ENCODE peak calls at places on chromosomes 3 and 15, in six cellular contexts. Z is OCI-LY7, N is ovary, Q is astrocyte, Y is A549, H is sigmoid colon. D is an unnamed sample.

GRCh38 chr15:66883322-66883911 is 181.4 kb downstream of the SMAD6 start:
- DNase-seq in Z (no peak), N (peak), Q (peak), Y (peak), H (peak), D (peak)

GRCh38 chr3:126259411-126260391 is 79.3 kb upstream of the ALDH1L1 start:
- DNase-seq in Z (peak), N (peak), Q (no peak), Y (no peak), H (peak), D (no peak)

GRCh38 chr3:194871143-194871863 is 185.6 kb downstream of the FAM43A start:
- DNase-seq in Z (peak), N (no peak), Q (peak), Y (peak), H (no peak), D (peak)

GRCh38 chr3:9195390-9195789 is 54.1 kb downstream of the SRGAP3 start:
- DNase-seq in Z (no peak), N (no peak), Q (no peak), Y (no peak), H (peak), D (no peak)

GRCh38 chr3:193794002-193794835 is 201.2 kb downstream of the OPA1 start:
- DNase-seq in Z (no peak), N (peak), Q (no peak), Y (no peak), H (no peak), D (no peak)

GRCh38 chr3:16950845-16951244 is 66.1 kb downstream of the PLCL2 start:
- DNase-seq in Z (no peak), N (no peak), Q (no peak), Y (no peak), H (no peak), D (no peak)

GRCh38 chr15:32096867-32097266 is 66.6 kb downstream of the CHRNA7 start:
- DNase-seq in Z (no peak), N (no peak), Q (no peak), Y (no peak), H (no peak), D (no peak)

GRCh38 chr15:28115871-28116270 is 16.8 kb upstream of the OCA2 start:
- DNase-seq in Z (no peak), N (no peak), Q (no peak), Y (no peak), H (no peak), D (no peak)

GRCh38 chr3:100629728-100630127 is 20.3 kb downstream of the ADGRG7 start:
- DNase-seq in Z (no peak), N (no peak), Q (no peak), Y (no peak), H (no peak), D (no peak)

GRCh38 chr3:42492508-42493080 is 9.8 kb upstream of the VIPR1 start:
- DNase-seq in Z (peak), N (peak), Q (no peak), Y (no peak), H (peak), D (no peak)

DNA sequence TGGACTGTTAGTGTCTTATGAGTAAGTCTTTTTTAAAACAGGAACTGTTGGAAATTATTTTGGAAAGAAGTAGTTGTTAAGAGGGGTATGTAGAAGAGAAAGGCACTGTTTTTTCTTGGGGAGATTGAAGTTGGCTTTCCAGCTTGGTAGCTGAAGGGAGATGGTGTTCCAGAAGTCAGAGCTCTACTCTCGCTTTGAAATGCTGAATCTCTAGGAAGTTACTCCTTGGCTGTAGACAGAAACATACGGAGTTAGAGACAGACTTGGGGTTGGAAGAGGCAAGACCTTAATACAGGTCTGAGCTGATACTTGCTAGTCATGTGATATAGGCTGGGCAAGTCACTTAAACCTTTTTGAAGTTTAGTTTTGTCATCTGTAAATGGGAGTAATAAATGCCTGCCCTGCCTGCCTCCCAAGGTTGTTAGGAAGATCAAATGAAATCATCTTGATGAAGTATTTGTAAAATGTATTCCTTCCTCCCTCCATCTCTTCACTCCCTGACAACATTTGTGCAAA is 2.8 kb downstream of the PXK start:
- DNase-seq in Z (no peak), N (no peak), Q (no peak), Y (no peak), H (no peak), D (no peak)
- H3K4me3 ChIP-seq in Z (peak), N (peak), Q (peak), Y (no peak), H (peak), D (peak)

GRCh38 chr15:59401810-59402569 is 29.3 kb upstream of the MYO1E start:
- DNase-seq in Z (no peak), N (no peak), Q (no peak), Y (no peak), H (no peak), D (no peak)
- H3K27ac ChIP-seq in Z (peak), N (no peak), Q (no peak), Y (no peak), H (no peak), D (no peak)

DNA sequence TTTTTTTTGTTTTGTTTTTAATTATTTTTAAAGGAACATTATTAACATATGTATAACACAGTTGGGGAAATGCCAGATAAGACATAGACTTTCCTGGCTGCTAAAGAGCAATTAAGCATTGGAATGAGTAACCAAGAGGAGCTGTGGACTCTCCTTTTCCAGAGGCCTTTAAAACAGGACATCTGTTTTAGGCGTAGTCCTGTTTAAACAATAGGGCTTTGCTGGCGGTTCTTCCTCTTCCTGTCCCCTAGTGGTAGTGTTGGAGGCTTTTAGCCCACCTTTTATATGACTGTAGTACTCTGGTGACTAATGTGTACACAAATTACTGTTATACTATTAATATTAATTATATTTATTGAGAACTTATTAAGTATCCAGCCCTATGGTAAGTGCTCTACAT is 81.9 kb downstream of the PPARG start:
- DNase-seq in Z (no peak), N (no peak), Q (peak), Y (peak), H (no peak), D (no peak)
- TF ChIP-seq CTCF in Z (no peak), N (no peak), Q (peak), Y (peak), H (no peak), D (no peak)

GRCh38 chr15:35695002-35695401 is 149.0 kb upstream of the DPH6 start:
- DNase-seq in Z (no peak), N (no peak), Q (no peak), Y (no peak), H (no peak), D (no peak)

GRCh38 chr15:35698331-35698730 is 152.4 kb upstream of the DPH6 start:
- DNase-seq in Z (no peak), N (no peak), Q (no peak), Y (no peak), H (no peak), D (no peak)

GRCh38 chr15:35698978-35699377 is 153.0 kb upstream of the DPH6 start:
- DNase-seq in Z (no peak), N (no peak), Q (no peak), Y (no peak), H (no peak), D (no peak)

GRCh38 chr15:35696767-35697231 is 150.8 kb upstream of the DPH6 start:
- DNase-seq in Z (no peak), N (no peak), Q (peak), Y (peak), H (no peak), D (peak)

GRCh38 chr15:35697549-35698299 is 151.8 kb upstream of the DPH6 start:
- DNase-seq in Z (no peak), N (peak), Q (peak), Y (peak), H (no peak), D (peak)
- H3K4me3 ChIP-seq in Z (no peak), N (no peak), Q (no peak), Y (no peak), H (no peak), D (no peak)

GRCh38 chr3:80192871-80193270 is 425.1 kb upstream of the ROBO1 start:
- DNase-seq in Z (no peak), N (no peak), Q (peak), Y (no peak), H (no peak), D (no peak)
- H3K27ac ChIP-seq in Z (no peak), N (no peak), Q (no peak), Y (no peak), H (no peak), D (no peak)

GRCh38 chr3:19688767-19689166 is 245.2 kb downstream of the EFHB start:
- DNase-seq in Z (peak), N (no peak), Q (no peak), Y (no peak), H (no peak), D (no peak)
- TF ChIP-seq CTCF in Z (peak), N (no peak), Q (no peak), Y (no peak), H (no peak), D (no peak)

GRCh38 chr15:70856884-70857546 is 3.1 kb upstream of the LARP6 start:
- DNase-seq in Z (no peak), N (peak), Q (peak), Y (no peak), H (peak), D (peak)
- H3K4me3 ChIP-seq in Z (no peak), N (no peak), Q (no peak), Y (no peak), H (no peak), D (peak)

DNA sequence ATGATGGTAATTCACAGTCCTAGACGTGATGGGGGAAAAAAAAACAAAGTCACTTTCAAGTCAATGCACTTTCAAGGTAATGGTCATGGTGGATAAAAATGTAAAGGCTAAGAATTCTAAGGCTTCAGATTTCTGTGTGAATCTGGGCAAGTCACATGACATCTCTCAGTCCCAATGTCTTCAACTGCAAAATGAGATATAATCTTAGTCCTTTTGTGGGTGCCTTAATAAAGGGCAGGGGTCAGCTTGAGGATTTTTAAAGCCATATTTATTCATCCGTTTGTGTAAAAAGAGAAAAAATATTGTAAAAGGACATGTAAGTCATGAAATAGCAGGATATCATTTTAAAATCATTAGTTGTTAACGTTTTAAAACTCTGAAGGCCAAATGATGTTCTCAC is 83.5 kb downstream of the ADAMTS9 start:
- DNase-seq in Z (no peak), N (no peak), Q (no peak), Y (no peak), H (no peak), D (no peak)
- H3K27ac ChIP-seq in Z (no peak), N (no peak), Q (no peak), Y (no peak), H (no peak), D (no peak)

DNA sequence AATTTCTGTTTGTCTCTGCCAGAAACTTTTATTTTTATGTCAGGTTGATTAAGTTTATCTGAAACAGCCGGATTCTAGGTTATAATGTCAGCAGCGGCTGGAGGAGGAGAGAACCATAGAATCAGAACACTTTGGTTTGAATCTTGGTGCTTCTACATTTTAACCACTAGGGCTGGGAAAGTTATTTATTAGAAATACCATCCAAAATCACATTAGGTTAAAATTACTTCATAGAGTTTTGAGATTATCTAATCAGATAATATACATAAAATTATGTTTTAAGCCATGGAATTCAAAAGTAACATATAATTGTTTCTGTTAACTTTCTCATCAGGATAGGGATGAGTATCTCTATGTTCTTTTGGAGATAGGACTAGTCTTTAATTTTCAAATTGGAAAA is 502.9 kb downstream of the ROBO1 start:
- DNase-seq in Z (no peak), N (no peak), Q (no peak), Y (no peak), H (no peak), D (no peak)
- TF ChIP-seq CTCF in Z (no peak), N (no peak), Q (no peak), Y (no peak), H (no peak), D (no peak)

D was measured in AG04450.